ENCODE peak calls at places on chromosomes 4 and X, in four cellular contexts. P, R, U and K are unnamed samples.
A peak's percentile ranks its signal among the peaks of the same experiment; 100 is the strongest.

GRCh38 chrX:98480606-98481005 is 1596.9 kb downstream of the RPA4 start:
- DNase-seq in U (no peak), P (no peak), R (peak; percentile 27), K (no peak)

GRCh38 chrX:14267224-14267623 is 237.5 kb upstream of the GEMIN8 start:
- DNase-seq in U (no peak), R (no peak), P (no peak), K (no peak)

GRCh38 chr4:48483777-48484493 is 792 bp downstream of the SLC10A4 start:
- DNase-seq in U (no peak), R (no peak), P (no peak), K (no peak)

GRCh38 chr4:93080316-93080715 is 748.2 kb upstream of the ATOH1 start:
- DNase-seq in P (no peak), R (peak; percentile 55), U (no peak), K (no peak)

GRCh38 chr4:108372678-108373077 is 203.9 kb upstream of the LEF1 start:
- DNase-seq in U (no peak), R (no peak), P (no peak), K (no peak)

GRCh38 chrX:153875391-153876111 is 10.4 kb downstream of the L1CAM start:
- DNase-seq in P (peak; percentile 8), U (no peak), R (peak; percentile 27), K (peak; percentile 44)

GRCh38 chr4:97500423-97500822 is 642.9 kb downstream of the STPG2 start:
- DNase-seq in U (no peak), P (no peak), R (no peak), K (no peak)

GRCh38 chrX:24093746-24094145 is 39.0 kb downstream of the EIF2S3 start:
- DNase-seq in P (no peak), R (no peak), U (no peak), K (no peak)

GRCh38 chr4:88674989-88675388 is 22.6 kb downstream of the NAP1L5 start:
- DNase-seq in U (no peak), R (peak; percentile 10), P (peak; percentile 69), K (no peak)

GRCh38 chr4:11548529-11549176 is 120.0 kb upstream of the HS3ST1 start:
- DNase-seq in U (no peak), P (peak; percentile 40), R (peak; percentile 92), K (no peak)

DNA sequence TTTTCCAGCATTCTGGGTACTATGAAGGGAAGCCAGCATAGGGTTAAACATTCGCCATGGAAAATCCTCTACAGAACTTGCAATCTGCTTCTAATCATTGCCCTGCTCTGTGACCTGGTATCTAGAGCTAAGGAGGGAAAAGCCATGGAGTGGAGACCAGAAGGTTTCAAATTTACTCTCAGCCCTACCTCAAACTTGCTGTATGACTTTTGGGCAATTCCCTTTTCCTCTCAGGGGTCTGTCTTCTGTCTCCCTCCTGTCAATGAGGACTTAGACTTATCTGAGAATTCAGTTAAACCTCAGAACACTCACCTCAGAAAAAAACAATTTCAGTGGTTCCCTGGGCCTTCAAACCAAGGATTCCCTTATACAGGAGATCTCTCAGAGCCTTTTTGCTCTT is 29.1 kb downstream of the ARHGEF9 start:
- DNase-seq in U (no peak), R (no peak), P (no peak), K (no peak)
- H3K4me3 ChIP-seq in U (no peak overlapping the region), R (peak overlapping the region; percentile 63), P (no peak overlapping the region), K (no peak overlapping the region)

GRCh38 chr4:87387237-87387636 is 3.8 kb downstream of the HSD17B11 start:
- DNase-seq in P (no peak), R (no peak), U (no peak), K (no peak)
- H3K4me3 ChIP-seq in P (no peak overlapping the region), R (no peak overlapping the region), U (no peak overlapping the region), K (no peak overlapping the region)

DNA sequence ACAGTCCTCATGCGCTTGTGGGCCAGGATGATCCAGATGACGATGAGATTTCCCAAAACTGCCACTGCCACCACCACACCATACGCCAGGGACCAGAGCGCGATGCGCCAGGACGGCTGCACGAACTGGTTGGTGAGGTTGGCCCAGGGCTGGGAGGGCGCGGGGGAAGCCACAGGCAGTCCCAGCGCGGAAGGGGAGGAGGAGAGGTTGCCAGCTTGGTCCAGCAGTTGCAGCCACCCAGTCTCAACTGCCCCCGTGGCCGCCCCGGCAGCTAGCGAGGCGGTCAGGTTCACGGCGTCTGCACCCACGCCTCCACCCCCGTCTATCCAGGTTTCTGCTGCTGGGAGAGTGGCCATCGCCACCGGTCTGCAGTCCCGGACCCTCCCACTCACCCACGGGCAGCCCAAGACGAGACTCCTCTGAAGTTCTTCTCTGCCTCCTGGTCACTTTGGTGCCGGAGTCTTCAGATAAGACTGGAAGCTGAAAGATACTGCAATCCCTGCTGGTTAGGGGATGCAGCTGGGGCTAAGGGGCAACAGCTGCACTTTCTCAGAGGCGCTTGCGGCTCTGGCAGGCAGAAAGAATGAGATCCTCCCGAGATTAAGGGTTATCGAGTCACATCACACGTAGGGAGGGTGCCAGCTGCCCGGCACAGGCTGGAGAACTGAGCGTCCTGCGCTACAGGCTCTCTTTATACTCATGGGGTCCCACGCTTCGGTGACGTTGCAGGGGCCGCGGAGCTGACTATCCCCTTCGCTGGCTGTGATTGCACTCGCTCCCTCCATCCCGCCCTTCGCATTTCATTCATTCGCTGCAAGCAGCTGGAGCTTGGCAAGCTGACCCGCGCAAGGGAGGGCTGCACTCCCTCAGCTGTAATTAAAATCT is at the start of gene TACR3:
- DNase-seq in R (peak; percentile 9), P (peak; percentile 8), U (no peak), K (no peak)
- H3K4me3 ChIP-seq in R (peak within 1 kb of the TSS; percentile 25), P (no peak within 1 kb of the TSS), U (no peak within 1 kb of the TSS), K (peak within 1 kb of the TSS; percentile 36)

GRCh38 chr4:91198951-91199350 is 1071.8 kb downstream of the CCSER1 start:
- DNase-seq in R (no peak), P (no peak), U (no peak), K (no peak)
- H3K4me3 ChIP-seq in R (no peak overlapping the region), P (no peak overlapping the region), U (no peak overlapping the region), K (peak overlapping the region; percentile 41)